ENCODE peak calls at places on chromosomes 6 and 20, in six cellular contexts. One of them, this sample, is unnamed.

GRCh38 chr6:6994796-6995195 is 113.0 kb upstream of the RREB1 start:
- DNase-seq in GM23248: no peak
- DNase-seq in neural progenitor cell: no peak
- DNase-seq in SK-N-SH: no peak
- DNase-seq in MM.1S: no peak
- DNase-seq in PC-3: no peak
- DNase-seq in this sample: no peak

GRCh38 chr6:147278891-147279290 is 74.7 kb downstream of the STXBP5 start:
- DNase-seq in GM23248: no peak
- DNase-seq in neural progenitor cell: no peak
- DNase-seq in SK-N-SH: no peak
- DNase-seq in MM.1S: no peak
- DNase-seq in PC-3: no peak
- DNase-seq in this sample: no peak

GRCh38 chr6:105675715-105676397 is 273.0 kb upstream of the PREP start:
- DNase-seq in GM23248: peak; percentile 95
- DNase-seq in neural progenitor cell: peak; percentile 8
- DNase-seq in SK-N-SH: peak; percentile 12
- DNase-seq in MM.1S: no peak
- DNase-seq in PC-3: peak; percentile 89
- DNase-seq in this sample: no peak

GRCh38 chr6:105301756-105302616 is 100.9 kb downstream of the PREP start:
- DNase-seq in GM23248: peak; percentile 16
- DNase-seq in neural progenitor cell: no peak
- DNase-seq in SK-N-SH: no peak
- DNase-seq in MM.1S: no peak
- DNase-seq in PC-3: peak; percentile 60
- DNase-seq in this sample: no peak

GRCh38 chr6:116536216-116536621 is 9.3 kb downstream of the TRAPPC3L start:
- DNase-seq in GM23248: peak; percentile 79
- DNase-seq in neural progenitor cell: peak; percentile 81
- DNase-seq in SK-N-SH: peak; percentile 34
- DNase-seq in MM.1S: peak; percentile 72
- DNase-seq in PC-3: peak; percentile 75
- DNase-seq in this sample: peak; percentile 90

GRCh38 chr6:18121580-18122127 is 823 bp downstream of the NHLRC1 start:
- DNase-seq in GM23248: no peak
- DNase-seq in neural progenitor cell: peak; percentile 47
- DNase-seq in SK-N-SH: no peak
- DNase-seq in MM.1S: no peak
- DNase-seq in PC-3: no peak
- DNase-seq in this sample: peak; percentile 68

GRCh38 chr6:163241668-163242067 is 172.8 kb upstream of the QKI start:
- DNase-seq in GM23248: no peak
- DNase-seq in neural progenitor cell: no peak
- DNase-seq in SK-N-SH: no peak
- DNase-seq in MM.1S: no peak
- DNase-seq in PC-3: no peak
- DNase-seq in this sample: peak; percentile 22

GRCh38 chr6:1235825-1236224 is 76.1 kb upstream of the FOXQ1 start:
- DNase-seq in GM23248: no peak
- DNase-seq in neural progenitor cell: no peak
- DNase-seq in SK-N-SH: no peak
- DNase-seq in MM.1S: no peak
- DNase-seq in PC-3: no peak
- DNase-seq in this sample: no peak

GRCh38 chr20:62141043-62141396 is 2.2 kb downstream of the PSMA7 start:
- DNase-seq in GM23248: no peak
- DNase-seq in neural progenitor cell: no peak
- DNase-seq in SK-N-SH: no peak
- DNase-seq in MM.1S: no peak
- DNase-seq in PC-3: no peak
- DNase-seq in this sample: no peak
- H3K4me1 ChIP-seq in GM23248: peaks cover 24% of the 10 kb centered on the region
- H3K4me1 ChIP-seq in neural progenitor cell: peaks cover 13% of the 10 kb centered on the region
- H3K4me1 ChIP-seq in SK-N-SH: peaks cover 5% of the 10 kb centered on the region
- H3K4me1 ChIP-seq in MM.1S: peaks cover 18% of the 10 kb centered on the region
- H3K4me1 ChIP-seq in PC-3: peaks cover 24% of the 10 kb centered on the region
- H3K4me1 ChIP-seq in this sample: peaks cover 8% of the 10 kb centered on the region

DNA sequence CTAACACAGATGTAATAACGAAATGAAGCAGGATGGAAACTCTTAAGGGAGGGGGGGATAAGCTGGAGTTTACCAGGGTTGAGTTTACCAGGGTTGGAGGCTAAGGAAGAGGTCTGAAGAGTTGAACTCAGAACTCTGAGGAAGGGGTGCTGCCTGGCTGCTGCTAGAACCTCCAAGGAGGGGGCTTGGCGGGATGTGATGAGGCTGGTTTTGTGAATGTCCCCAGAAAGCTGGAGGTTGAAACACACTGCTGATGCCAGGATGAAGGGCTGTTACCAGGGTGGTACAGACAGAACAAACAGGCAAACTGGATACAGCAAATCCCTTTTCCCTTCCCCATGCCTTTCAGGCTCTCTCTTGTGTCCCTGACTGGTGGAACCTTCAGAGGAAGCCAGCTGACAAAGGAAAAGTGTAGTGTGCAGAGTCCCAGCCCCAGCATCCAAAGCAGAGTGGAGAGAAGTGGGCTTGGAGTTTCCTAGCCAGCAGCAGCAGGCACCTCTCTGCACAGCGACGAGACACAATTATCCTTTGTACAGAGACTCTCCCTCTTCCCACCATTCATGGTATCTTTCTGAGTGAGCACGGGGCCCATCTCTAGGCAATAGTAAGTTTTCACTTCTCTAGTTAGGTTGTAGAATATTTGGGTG is 23.7 kb downstream of the UBE2V1 start:
- DNase-seq in GM23248: no peak
- DNase-seq in neural progenitor cell: no peak
- DNase-seq in SK-N-SH: no peak
- DNase-seq in MM.1S: no peak
- DNase-seq in PC-3: no peak
- DNase-seq in this sample: no peak
- H3F3A ChIP-seq in GM23248: peaks cover 23% of the 10 kb centered on the region
- H3F3A ChIP-seq in neural progenitor cell: peaks cover 24% of the 10 kb centered on the region
- H3F3A ChIP-seq in SK-N-SH: peaks cover 32% of the 10 kb centered on the region
- H3F3A ChIP-seq in MM.1S: no peaks in the 10 kb centered on the region
- H3F3A ChIP-seq in PC-3: no peaks in the 10 kb centered on the region
- H3F3A ChIP-seq in this sample: peaks cover 10% of the 10 kb centered on the region

DNA sequence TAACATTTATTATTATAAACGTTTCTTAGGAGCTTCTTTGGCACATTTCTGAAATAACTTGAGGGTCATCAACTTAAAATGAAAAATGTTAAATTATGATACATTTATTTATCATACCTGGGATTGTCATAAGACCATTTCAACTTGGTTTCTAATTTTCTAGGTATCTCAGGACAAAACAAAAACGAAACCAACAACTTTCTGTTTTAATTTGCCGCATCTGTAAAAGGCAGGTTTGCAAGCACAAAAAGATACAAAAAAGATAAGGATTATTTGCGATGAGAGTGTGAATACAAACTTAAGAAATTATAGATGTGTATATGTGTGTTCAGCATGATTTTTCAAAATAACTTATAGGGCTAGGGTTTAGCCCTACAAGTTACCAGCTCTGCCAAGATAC is 395.0 kb upstream of the RUNX2 start:
- DNase-seq in GM23248: no peak
- DNase-seq in neural progenitor cell: no peak
- DNase-seq in SK-N-SH: no peak
- DNase-seq in MM.1S: peak; percentile 57
- DNase-seq in PC-3: no peak
- DNase-seq in this sample: no peak
- H3K4me1 ChIP-seq in GM23248: no peaks in the 10 kb centered on the region
- H3K4me1 ChIP-seq in neural progenitor cell: no peaks in the 10 kb centered on the region
- H3K4me1 ChIP-seq in SK-N-SH: no peaks in the 10 kb centered on the region
- H3K4me1 ChIP-seq in MM.1S: peaks cover 9% of the 10 kb centered on the region
- H3K4me1 ChIP-seq in PC-3: no peaks in the 10 kb centered on the region
- H3K4me1 ChIP-seq in this sample: no peaks in the 10 kb centered on the region

GRCh38 chr6:42788671-42789070 is 6.8 kb downstream of the BICRAL start:
- DNase-seq in GM23248: no peak
- DNase-seq in neural progenitor cell: no peak
- DNase-seq in SK-N-SH: no peak
- DNase-seq in MM.1S: no peak
- DNase-seq in PC-3: no peak
- DNase-seq in this sample: no peak

GRCh38 chr6:42783876-42784738 is 2.3 kb downstream of the BICRAL start:
- DNase-seq in GM23248: peak; percentile 67
- DNase-seq in neural progenitor cell: no peak
- DNase-seq in SK-N-SH: no peak
- DNase-seq in MM.1S: no peak
- DNase-seq in PC-3: peak; percentile 21
- DNase-seq in this sample: no peak

GRCh38 chr6:42784739-42785498 is 3.1 kb downstream of the BICRAL start:
- DNase-seq in GM23248: peak; percentile 6
- DNase-seq in neural progenitor cell: no peak
- DNase-seq in SK-N-SH: no peak
- DNase-seq in MM.1S: no peak
- DNase-seq in PC-3: no peak
- DNase-seq in this sample: no peak

GRCh38 chr6:42786525-42786985 is 4.7 kb downstream of the BICRAL start:
- DNase-seq in GM23248: no peak
- DNase-seq in neural progenitor cell: no peak
- DNase-seq in SK-N-SH: no peak
- DNase-seq in MM.1S: no peak
- DNase-seq in PC-3: no peak
- DNase-seq in this sample: no peak

DNA sequence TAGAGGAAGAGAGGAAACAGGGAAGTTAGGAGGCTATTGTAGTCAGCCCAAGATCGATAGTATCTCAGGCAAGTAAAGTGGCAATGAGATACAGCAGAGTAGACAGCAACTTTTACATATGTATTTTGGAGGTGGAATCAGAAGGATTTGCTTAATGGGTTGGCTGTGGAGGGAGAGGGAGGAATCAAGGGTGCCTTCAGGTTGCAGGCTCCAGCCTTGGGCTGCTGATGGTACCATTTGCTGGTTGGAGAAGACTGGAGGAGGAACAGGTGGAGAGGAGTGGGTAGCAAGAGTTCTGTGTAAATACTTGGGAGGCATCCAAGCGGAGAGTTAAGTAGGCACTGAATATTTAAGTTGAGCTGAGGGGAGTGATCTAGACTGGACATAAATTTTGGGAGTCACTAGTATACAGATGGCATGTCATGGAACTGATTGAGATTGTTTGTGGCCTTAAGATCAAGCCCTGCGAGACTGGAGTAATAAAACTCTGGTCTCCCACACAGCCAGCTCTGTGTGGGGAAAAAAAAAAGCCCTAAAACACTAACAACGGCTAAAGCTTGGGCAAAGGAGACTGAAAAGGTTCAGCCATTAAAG is 5.3 kb downstream of the BICRAL start:
- DNase-seq in GM23248: no peak
- DNase-seq in neural progenitor cell: no peak
- DNase-seq in SK-N-SH: no peak
- DNase-seq in MM.1S: no peak
- DNase-seq in PC-3: no peak
- DNase-seq in this sample: no peak
- H3F3A ChIP-seq in GM23248: peaks cover 32% of the 10 kb centered on the region
- H3F3A ChIP-seq in neural progenitor cell: peaks cover 77% of the 10 kb centered on the region
- H3F3A ChIP-seq in SK-N-SH: peaks cover 17% of the 10 kb centered on the region
- H3F3A ChIP-seq in MM.1S: peaks cover 12% of the 10 kb centered on the region
- H3F3A ChIP-seq in PC-3: no peaks in the 10 kb centered on the region
- H3F3A ChIP-seq in this sample: peaks cover 6% of the 10 kb centered on the region

DNA sequence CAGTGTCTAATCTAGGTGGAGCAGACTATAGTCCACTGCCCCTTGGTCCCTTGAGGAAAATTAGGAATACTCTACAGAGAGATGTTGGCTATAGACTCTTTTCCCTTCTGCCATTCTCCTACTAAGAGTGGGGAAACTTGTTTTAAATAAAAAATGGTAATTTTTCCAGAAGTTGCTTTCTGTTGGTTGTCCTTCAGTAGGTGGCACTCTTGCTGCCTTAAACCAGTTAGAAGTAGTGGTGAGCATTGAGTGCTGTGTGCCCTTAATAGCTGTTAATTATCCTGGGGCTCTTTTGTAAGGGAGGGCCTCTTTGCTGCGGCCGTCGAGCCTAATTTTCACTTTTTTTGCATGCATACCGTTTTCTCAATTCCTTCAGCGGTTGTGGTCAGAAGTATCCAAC is 2.8 kb downstream of the CMTR1 start:
- DNase-seq in GM23248: peak; percentile 24
- DNase-seq in neural progenitor cell: no peak
- DNase-seq in SK-N-SH: no peak
- DNase-seq in MM.1S: no peak
- DNase-seq in PC-3: no peak
- DNase-seq in this sample: no peak
- H3K4me1 ChIP-seq in GM23248: peaks cover 11% of the 10 kb centered on the region
- H3K4me1 ChIP-seq in neural progenitor cell: peaks cover 6% of the 10 kb centered on the region
- H3K4me1 ChIP-seq in SK-N-SH: peaks cover 4% of the 10 kb centered on the region
- H3K4me1 ChIP-seq in MM.1S: peaks cover 4% of the 10 kb centered on the region
- H3K4me1 ChIP-seq in PC-3: peaks cover 25% of the 10 kb centered on the region
- H3K4me1 ChIP-seq in this sample: peaks cover 11% of the 10 kb centered on the region

GRCh38 chr20:11027224-11027623 is 353.4 kb upstream of the JAG1 start:
- DNase-seq in GM23248: no peak
- DNase-seq in neural progenitor cell: no peak
- DNase-seq in SK-N-SH: no peak
- DNase-seq in MM.1S: no peak
- DNase-seq in PC-3: no peak
- DNase-seq in this sample: no peak
- H3F3A ChIP-seq in GM23248: no peaks in the 10 kb centered on the region
- H3F3A ChIP-seq in neural progenitor cell: no peaks in the 10 kb centered on the region
- H3F3A ChIP-seq in SK-N-SH: no peaks in the 10 kb centered on the region
- H3F3A ChIP-seq in MM.1S: no peaks in the 10 kb centered on the region
- H3F3A ChIP-seq in PC-3: no peaks in the 10 kb centered on the region
- H3F3A ChIP-seq in this sample: no peaks in the 10 kb centered on the region

DNA sequence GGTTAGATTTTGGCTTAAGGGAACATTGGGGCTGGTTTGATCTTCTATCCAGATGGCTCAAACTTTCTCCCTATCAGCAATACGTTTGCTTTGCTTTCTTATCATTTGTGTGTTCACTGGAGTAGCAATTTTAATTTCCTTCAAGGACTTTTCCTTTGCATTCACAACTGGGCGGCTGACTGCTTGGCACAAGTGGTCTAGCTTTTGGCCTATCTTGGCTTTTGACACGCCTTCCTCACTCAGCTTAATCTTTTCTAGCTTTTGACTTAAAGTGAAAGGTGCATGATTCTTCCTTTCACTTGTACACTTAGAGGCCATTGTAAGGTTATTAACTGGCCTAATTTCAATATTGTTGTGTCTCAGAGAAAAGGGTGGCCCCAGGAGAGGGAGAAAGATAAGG is 254.9 kb downstream of the PLCB1 start:
- DNase-seq in GM23248: no peak
- DNase-seq in neural progenitor cell: no peak
- DNase-seq in SK-N-SH: no peak
- DNase-seq in MM.1S: no peak
- DNase-seq in PC-3: no peak
- DNase-seq in this sample: no peak
- H3K4me1 ChIP-seq in GM23248: peaks cover 26% of the 10 kb centered on the region
- H3K4me1 ChIP-seq in neural progenitor cell: peaks cover 46% of the 10 kb centered on the region
- H3K4me1 ChIP-seq in SK-N-SH: peaks cover 22% of the 10 kb centered on the region
- H3K4me1 ChIP-seq in MM.1S: no peaks in the 10 kb centered on the region
- H3K4me1 ChIP-seq in PC-3: no peaks in the 10 kb centered on the region
- H3K4me1 ChIP-seq in this sample: no peaks in the 10 kb centered on the region